ENCODE peak calls at places on chromosomes 5 and 9, in five cellular contexts. R is upper lobe of right lung, K is A549, C is tibial artery, X is adrenal gland. S is an unnamed sample.

GRCh38 chr5:113230711-113231652 is 203.8 kb downstream of the TSSK1B start:
- DNase-seq in R (no peak), X (no peak), K (no peak), C (no peak), S (no peak)

GRCh38 chr9:136085815-136086212 is 9.3 kb downstream of the NACC2 start:
- DNase-seq in R (peak; percentile 91), X (peak; percentile 87), C (peak; percentile 93), K (no peak), S (peak; percentile 76)

GRCh38 chr5:128380324-128380723 is 157.7 kb downstream of the FBN2 start:
- DNase-seq in K (no peak), C (no peak), X (no peak), R (no peak), S (no peak)

GRCh38 chr5:170313344-170313743 is 15.8 kb upstream of the LCP2 start:
- DNase-seq in C (no peak), X (no peak), R (no peak), K (no peak), S (no peak)

GRCh38 chr9:72480931-72481330 is 40.5 kb upstream of the TMC1 start:
- DNase-seq in K (peak; percentile 45), C (no peak), R (no peak), X (no peak), S (no peak)

GRCh38 chr5:72210913-72211670 is 103.8 kb downstream of the MAP1B start:
- DNase-seq in X (peak; percentile 76), C (no peak), K (peak; percentile 19), R (no peak), S (peak; percentile 42)

GRCh38 chr9:128882677-128883590 is 1.0 kb downstream of the LRRC8A start:
- DNase-seq in R (no peak), K (no peak), X (peak; percentile 39), C (no peak), S (no peak)

GRCh38 chr5:172412724-172413260 is 41.5 kb downstream of the SH3PXD2B start:
- DNase-seq in R (peak; percentile 86), C (peak; percentile 94), X (peak; percentile 78), K (no peak), S (peak; percentile 43)

GRCh38 chr5:137199966-137200365 is 299.2 kb downstream of the SPOCK1 start:
- DNase-seq in R (no peak), X (no peak), K (peak; percentile 15), C (no peak), S (no peak)

GRCh38 chr9:133519693-133520092 is 5.1 kb downstream of the MYMK start:
- DNase-seq in C (no peak), R (no peak), X (no peak), K (no peak), S (no peak)

GRCh38 chr5:114928644-114929462 is 240.9 kb downstream of the TRIM36 start:
- DNase-seq in X (no peak), C (peak; percentile 57), R (no peak), K (no peak), S (no peak)

GRCh38 chr5:115530426-115530825 is 14.1 kb downstream of the FEM1C start:
- DNase-seq in X (no peak), R (no peak), K (no peak), C (no peak), S (no peak)

GRCh38 chr5:157612071-157612476 is 36.5 kb upstream of the ADAM19 start:
- DNase-seq in X (no peak), R (no peak), C (no peak), K (no peak), S (no peak)

GRCh38 chr5:19172926-19173425 is 815.0 kb downstream of the CDH18 start:
- DNase-seq in R (no peak), X (peak; percentile 30), C (no peak), K (no peak), S (no peak)

GRCh38 chr5:15702102-15702501 is 202.1 kb downstream of the FBXL7 start:
- DNase-seq in R (no peak), X (peak; percentile 69), K (no peak), C (no peak), S (no peak)

GRCh38 chr9:95580812-95581761 is 64.3 kb upstream of the PTCH1 start:
- DNase-seq in X (no peak), R (no peak), C (no peak), K (no peak), S (no peak)

GRCh38 chr5:9536717-9537116 is 9.2 kb downstream of the SEMA5A start:
- DNase-seq in C (no peak), X (no peak), K (no peak), R (no peak), S (no peak)

GRCh38 chr9:137430723-137431415 is 7.7 kb downstream of the NOXA1 start:
- DNase-seq in X (no peak), R (peak; percentile 59), K (no peak), C (no peak), S (no peak)

GRCh38 chr9:78566948-78567675 is 270.2 kb downstream of the PSAT1 start:
- DNase-seq in K (no peak), C (no peak), R (no peak), X (no peak), S (no peak)

GRCh38 chr5:60700347-60700815 is 415 bp upstream of the DEPDC1B start:
- DNase-seq in X (no peak), R (no peak), C (no peak), K (no peak), S (peak; percentile 17)

GRCh38 chr9:11204521-11204920 is 591.7 kb upstream of the PTPRD start:
- DNase-seq in C (no peak), X (no peak), K (no peak), R (no peak), S (peak; percentile 45)

GRCh38 chr5:172436874-172437369 is 17.4 kb downstream of the SH3PXD2B start:
- DNase-seq in R (no peak), K (no peak), X (no peak), C (no peak), S (no peak)

GRCh38 chr9:8567963-8568579 is 768.5 kb upstream of the DMAC1 start:
- DNase-seq in C (no peak), K (no peak), R (no peak), X (no peak), S (no peak)

GRCh38 chr5:122839731-122840130 is 5.7 kb upstream of the SNX24 start:
- DNase-seq in R (no peak), K (no peak), C (no peak), X (no peak), S (no peak)

GRCh38 chr9:2962471-2963172 is 118.7 kb upstream of the PUM3 start:
- DNase-seq in R (no peak), K (no peak), X (no peak), C (no peak), S (no peak)

GRCh38 chr9:123339666-123340414 is 16.2 kb upstream of the CRB2 start:
- DNase-seq in R (no peak), X (no peak), C (no peak), K (no peak), S (no peak)

GRCh38 chr9:133073264-133074000 is 11.7 kb downstream of the CEL start:
- DNase-seq in X (no peak), K (no peak), R (no peak), C (no peak), S (no peak)

GRCh38 chr9:125142560-125143376 is 560 bp downstream of the SCAI start:
- DNase-seq in K (no peak), X (no peak), R (no peak), C (no peak), S (no peak)

DNA sequence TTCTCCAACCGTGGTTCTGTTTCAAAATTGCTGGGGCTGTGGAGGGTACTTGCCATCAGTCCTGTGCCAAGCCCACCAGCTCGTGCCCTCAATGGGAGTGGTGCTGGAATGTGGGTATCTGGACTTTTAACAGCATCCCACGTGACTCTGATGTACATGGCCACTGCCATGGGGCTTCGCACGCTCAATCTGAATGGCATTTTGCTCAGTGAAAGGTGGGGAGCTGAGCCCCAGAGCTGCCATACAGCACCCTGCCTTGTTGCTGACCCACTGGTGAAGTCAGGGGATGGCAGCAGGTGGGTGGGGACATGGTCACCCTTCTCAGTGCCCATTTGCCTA is 16.6 kb upstream of the SYNPO start:
- DNase-seq in C (no peak), X (no peak), K (no peak), R (no peak), S (no peak)
- H3K4me1 ChIP-seq in C (peaks cover 61% of the 10 kb centered on the region), X (peaks cover 34% of the 10 kb centered on the region), K (peaks cover 41% of the 10 kb centered on the region), R (peaks cover 45% of the 10 kb centered on the region), S (no peaks in the 10 kb centered on the region)

DNA sequence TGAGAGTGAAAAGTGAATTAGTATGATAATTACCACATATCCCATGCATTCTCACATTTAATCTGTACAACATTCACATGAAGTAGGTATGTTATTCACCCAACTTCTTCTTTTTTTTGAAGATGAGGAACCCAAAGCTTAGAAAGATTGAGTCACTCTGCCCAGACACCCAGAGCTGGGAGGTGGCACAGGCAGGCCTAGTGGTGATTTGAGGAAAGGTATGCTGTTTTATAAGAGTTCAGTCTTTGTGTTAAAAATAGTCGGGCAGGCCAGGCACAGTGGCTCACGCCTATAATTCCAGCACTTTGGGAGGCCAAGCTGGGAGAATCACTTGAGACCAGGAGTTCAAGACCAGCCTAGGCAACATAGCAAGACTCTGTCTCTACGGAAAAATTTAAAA is 285.3 kb downstream of the NR3C1 start:
- DNase-seq in R (no peak), C (no peak), X (no peak), K (no peak), S (no peak)
- H3K4me1 ChIP-seq in R (peaks cover 5% of the 10 kb centered on the region), C (peaks cover 12% of the 10 kb centered on the region), X (no peaks in the 10 kb centered on the region), K (no peaks in the 10 kb centered on the region), S (no peaks in the 10 kb centered on the region)

GRCh38 chr9:114791312-114791711 is 14.5 kb downstream of the TNFSF15 start:
- DNase-seq in R (no peak), X (no peak), K (no peak), C (no peak), S (no peak)
- H3K4me1 ChIP-seq in R (no peaks in the 10 kb centered on the region), X (no peaks in the 10 kb centered on the region), K (peaks cover 5% of the 10 kb centered on the region), C (no peaks in the 10 kb centered on the region), S (no peaks in the 10 kb centered on the region)

GRCh38 chr5:138948391-138949222 is 73.5 kb upstream of the LRRTM2 start:
- DNase-seq in C (peak; percentile 51), X (no peak), R (no peak), K (no peak), S (no peak)

GRCh38 chr5:138946241-138946623 is 71.1 kb upstream of the LRRTM2 start:
- DNase-seq in C (peak; percentile 67), R (no peak), K (no peak), X (peak; percentile 51), S (peak; percentile 14)

GRCh38 chr5:138945421-138946240 is 70.5 kb upstream of the LRRTM2 start:
- DNase-seq in X (no peak), K (no peak), R (no peak), C (no peak), S (peak; percentile 13)

GRCh38 chr5:138947780-138948179 is 72.6 kb upstream of the LRRTM2 start:
- DNase-seq in C (peak; percentile 19), R (no peak), X (no peak), K (no peak), S (no peak)

GRCh38 chr5:138946831-138947560 is 71.9 kb upstream of the LRRTM2 start:
- DNase-seq in X (no peak), K (no peak), R (no peak), C (peak; percentile 54), S (peak; percentile 9)
- H3K4me1 ChIP-seq in X (peaks cover 16% of the 10 kb centered on the region), K (no peaks in the 10 kb centered on the region), R (peaks cover 9% of the 10 kb centered on the region), C (peaks cover 29% of the 10 kb centered on the region), S (peaks cover 15% of the 10 kb centered on the region)

GRCh38 chr9:82491604-82492003 is 503.0 kb downstream of the SPATA31D1 start:
- DNase-seq in X (no peak), K (no peak), C (no peak), R (no peak), S (no peak)
- H3K4me1 ChIP-seq in X (no peaks in the 10 kb centered on the region), K (no peaks in the 10 kb centered on the region), C (peaks cover 26% of the 10 kb centered on the region), R (no peaks in the 10 kb centered on the region), S (peaks cover 24% of the 10 kb centered on the region)

GRCh38 chr5:138339464-138339863 is 1.4 kb downstream of the FAM53C start:
- DNase-seq in R (no peak), X (no peak), C (no peak), K (no peak), S (no peak)
- H3K4me1 ChIP-seq in R (peaks cover 13% of the 10 kb centered on the region), X (peaks cover 20% of the 10 kb centered on the region), C (peaks cover 35% of the 10 kb centered on the region), K (peaks cover 26% of the 10 kb centered on the region), S (no peaks in the 10 kb centered on the region)